ENCODE peak calls at places on chromosome 1, in eight cellular contexts. N, E, Z, T, F, Y, Q and R are unnamed samples.

GRCh38 chr1:180548686-180549326 is 10.0 kb upstream of the OVAAL start:
- DNase-seq in N (no peak), E (no peak), Z (no peak), T (no peak), F (no peak), Y (no peak), Q (no peak), R (no peak)

GRCh38 chr1:11352058-11352715 is 79.2 kb downstream of the UBIAD1 start:
- DNase-seq in N (no peak), E (no peak), Z (no peak), T (no peak), F (no peak), Y (no peak), Q (no peak), R (no peak)

GRCh38 chr1:46549697-46550681 is 1.5 kb downstream of the KNCN start:
- DNase-seq in N (no peak), E (no peak), Z (no peak), T (no peak), F (no peak), Y (no peak), Q (peak), R (no peak)

GRCh38 chr1:71049951-71050598 is 2.5 kb upstream of the PTGER3 start:
- DNase-seq in N (peak), E (no peak), Z (peak), T (no peak), F (no peak), Y (no peak), Q (no peak), R (no peak)

GRCh38 chr1:158154501-158154900 is 26.2 kb upstream of the CD1D start:
- DNase-seq in N (no peak), E (no peak), Z (no peak), T (no peak), F (no peak), Y (no peak), Q (no peak), R (no peak)

GRCh38 chr1:63004868-63005267 is 220.9 kb downstream of the ATG4C start:
- DNase-seq in N (no peak), E (no peak), Z (peak), T (no peak), F (no peak), Y (no peak), Q (no peak), R (no peak)

GRCh38 chr1:23202263-23202749 is 15.0 kb downstream of the HTR1D start:
- DNase-seq in N (no peak), E (no peak), Z (peak), T (no peak), F (no peak), Y (no peak), Q (no peak), R (no peak)

GRCh38 chr1:186950547-186950946 is 121.8 kb downstream of the PLA2G4A start:
- DNase-seq in N (no peak), E (no peak), Z (no peak), T (no peak), F (no peak), Y (no peak), Q (no peak), R (no peak)

GRCh38 chr1:64967381-64967780 is 1.0 kb upstream of the JAK1 start:
- DNase-seq in N (no peak), E (peak), Z (no peak), T (no peak), F (no peak), Y (no peak), Q (no peak), R (no peak)

GRCh38 chr1:180219776-180220175 is 10.3 kb upstream of the LHX4 start:
- DNase-seq in N (no peak), E (no peak), Z (no peak), T (no peak), F (no peak), Y (no peak), Q (no peak), R (no peak)

GRCh38 chr1:42456754-42457089 is 379 bp downstream of the PPCS start:
- DNase-seq in N (no peak), E (peak), Z (peak), T (peak), F (peak), Y (peak), Q (peak), R (peak)

GRCh38 chr1:220316291-220316690 is 44.0 kb upstream of the RAB3GAP2 start:
- DNase-seq in N (no peak), E (no peak), Z (no peak), T (no peak), F (no peak), Y (no peak), Q (no peak), R (no peak)

GRCh38 chr1:48674641-48675040 is 102.0 kb downstream of the BEND5 start:
- DNase-seq in N (no peak), E (no peak), Z (peak), T (no peak), F (no peak), Y (no peak), Q (no peak), R (no peak)

GRCh38 chr1:68751723-68752122 is 254.8 kb upstream of the DEPDC1 start:
- DNase-seq in N (no peak), E (no peak), Z (no peak), T (no peak), F (no peak), Y (no peak), Q (no peak), R (no peak)

GRCh38 chr1:17439250-17440073 is at the start of gene RCC2:
- DNase-seq in N (peak), E (peak), Z (peak), T (no peak), F (no peak), Y (peak), Q (peak), R (peak)
- TF ChIP-seq CTCF in N (no peak), E (no peak), Z (no peak), T (no peak), F (no peak), Y (peak), Q (no peak), R (peak)

GRCh38 chr1:145977016-145977415 is 12.5 kb downstream of the POLR3GL start:
- DNase-seq in N (no peak), E (no peak), Z (no peak), T (no peak), F (no peak), Y (no peak), Q (no peak), R (no peak)

GRCh38 chr1:145978477-145978859 is 14.0 kb downstream of the POLR3GL start:
- DNase-seq in N (no peak), E (no peak), Z (no peak), T (no peak), F (no peak), Y (no peak), Q (no peak), R (no peak)

GRCh38 chr1:145979746-145980435 is 15.4 kb downstream of the POLR3GL start:
- DNase-seq in N (no peak), E (peak), Z (no peak), T (peak), F (no peak), Y (no peak), Q (no peak), R (no peak)

GRCh38 chr1:145977486-145978476 is 13.3 kb downstream of the POLR3GL start:
- DNase-seq in N (peak), E (peak), Z (peak), T (peak), F (no peak), Y (peak), Q (peak), R (no peak)

GRCh38 chr1:145978860-145979745 is 14.6 kb downstream of the POLR3GL start:
- DNase-seq in N (peak), E (peak), Z (peak), T (peak), F (peak), Y (peak), Q (peak), R (peak)
- TF ChIP-seq CTCF in N (peak), E (peak), Z (peak), T (no peak), F (no peak), Y (no peak), Q (peak), R (peak)

GRCh38 chr1:81781749-81782148 is 19.0 kb upstream of the ADGRL2 start:
- DNase-seq in N (no peak), E (no peak), Z (no peak), T (no peak), F (no peak), Y (no peak), Q (no peak), R (no peak)
- TF ChIP-seq CTCF in N (peak), E (no peak), Z (no peak), T (no peak), F (no peak), Y (no peak), Q (no peak), R (no peak)

DNA sequence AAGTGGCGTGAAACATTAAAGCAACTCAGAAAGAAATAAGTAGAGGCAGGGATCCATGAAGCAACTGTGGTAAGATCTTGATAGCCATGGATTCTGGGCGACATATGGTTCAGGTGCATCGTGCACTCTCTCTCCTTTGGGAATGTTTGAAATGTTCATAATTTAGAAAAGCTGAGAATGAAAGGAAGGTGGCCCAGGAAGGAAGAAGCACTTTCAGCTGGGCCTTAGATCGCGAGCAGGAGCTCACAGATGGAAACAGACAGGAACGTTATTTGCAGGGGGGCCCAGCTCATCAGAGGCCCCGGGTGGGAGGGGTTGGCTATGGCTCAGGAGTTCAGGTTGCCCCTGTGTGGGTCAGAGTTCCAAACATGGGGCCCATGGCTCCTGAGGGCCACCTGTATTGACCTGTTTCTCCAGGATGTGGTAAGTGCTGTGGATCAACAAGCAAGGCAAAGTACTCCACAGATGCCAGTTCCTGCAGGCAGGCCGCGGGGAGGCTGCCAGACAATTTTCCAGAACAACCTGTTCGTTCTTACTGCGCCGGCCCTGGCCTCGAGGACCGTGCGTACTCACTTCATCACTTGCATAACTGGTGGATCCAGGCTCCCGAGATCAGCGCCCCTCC is 253.2 kb downstream of the TOMM20 start:
- DNase-seq in N (no peak), E (no peak), Z (no peak), T (no peak), F (no peak), Y (peak), Q (peak), R (no peak)
- TF ChIP-seq CTCF in N (no peak), E (no peak), Z (no peak), T (no peak), F (no peak), Y (no peak), Q (no peak), R (no peak)